ENCODE peak calls at places on chromosome 20, in five cellular contexts. X is astrocyte, P is cardiac muscle cell, R is HFF-Myc, L is GM12865. O is an unnamed sample.

GRCh38 chr20:37941332-37941731 is 38.4 kb downstream of the VSTM2L start:
- DNase-seq in P (peak), R (no peak), L (no peak), X (no peak), O (no peak)

GRCh38 chr20:35953411-35954199 is 697 bp downstream of the SCAND1 start:
- DNase-seq in L (peak), X (peak), R (no peak), P (peak), O (no peak)

GRCh38 chr20:62141397-62142251 is 1.6 kb downstream of the PSMA7 start:
- DNase-seq in L (peak), R (no peak), P (peak), X (no peak), O (no peak)

GRCh38 chr20:44188752-44189151 is 1.8 kb upstream of the JPH2 start:
- DNase-seq in R (no peak), L (no peak), X (no peak), P (no peak), O (no peak)

GRCh38 chr20:1185781-1186334 is 1.1 kb upstream of the TMEM74B start:
- DNase-seq in P (peak), R (no peak), L (peak), X (peak), O (no peak)

GRCh38 chr20:47774081-47774777 is 11.1 kb downstream of the SULF2 start:
- DNase-seq in L (no peak), X (no peak), P (peak), R (no peak), O (no peak)

GRCh38 chr20:43191946-43192847 is 2.5 kb upstream of the PTPRT start:
- DNase-seq in X (no peak), R (no peak), P (peak), L (peak), O (no peak)

GRCh38 chr20:23157741-23158140 is 71.6 kb upstream of the CD93 start:
- DNase-seq in L (no peak), R (no peak), X (peak), P (no peak), O (no peak)

GRCh38 chr20:40663991-40664880 is 24.8 kb downstream of the MAFB start:
- DNase-seq in L (no peak), X (no peak), P (no peak), R (no peak), O (no peak)

GRCh38 chr20:40945189-40945588 is 83.4 kb upstream of the TOP1 start:
- DNase-seq in R (no peak), P (no peak), X (no peak), L (no peak), O (no peak)

GRCh38 chr20:31968299-31969126 is 562 bp downstream of the XKR7 start:
- DNase-seq in R (no peak), P (peak), L (peak), X (peak), O (no peak)

GRCh38 chr20:40694246-40694645 is 5.2 kb upstream of the MAFB start:
- DNase-seq in L (no peak), X (no peak), R (no peak), P (no peak), O (no peak)

GRCh38 chr20:1809611-1810510 is 85.3 kb upstream of the SIRPA start:
- DNase-seq in L (no peak), R (no peak), P (no peak), X (peak), O (no peak)

GRCh38 chr20:38094968-38095689 is 61.6 kb downstream of the RPRD1B start:
- DNase-seq in X (no peak), R (no peak), L (peak), P (no peak), O (no peak)

GRCh38 chr20:4371623-4372246 is 350.0 kb upstream of the PRND start:
- DNase-seq in X (no peak), R (no peak), P (no peak), L (no peak), O (no peak)

GRCh38 chr20:418858-419365 is 10.8 kb downstream of the RBCK1 start:
- DNase-seq in L (no peak), P (no peak), R (no peak), X (no peak), O (no peak)

GRCh38 chr20:13101701-13102100 is 92.9 kb downstream of the SPTLC3 start:
- DNase-seq in P (no peak), X (peak), L (no peak), R (no peak), O (no peak)

GRCh38 chr20:16821211-16822089 is 73.3 kb downstream of the OTOR start:
- DNase-seq in P (peak), R (peak), X (peak), L (peak), O (no peak)

GRCh38 chr20:35325385-35325784 is 33.2 kb upstream of the FAM83C start:
- DNase-seq in X (no peak), P (no peak), L (no peak), R (no peak), O (no peak)

GRCh38 chr20:45368221-45368980 is 5.4 kb downstream of the SYS1 start:
- DNase-seq in X (no peak), R (no peak), P (no peak), L (peak), O (no peak)

GRCh38 chr20:11158146-11158545 is 484.3 kb upstream of the JAG1 start:
- DNase-seq in X (no peak), R (no peak), P (no peak), L (no peak), O (no peak)

GRCh38 chr20:31560094-31560899 is 44.8 kb upstream of the ID1 start:
- DNase-seq in L (peak), P (peak), R (no peak), X (peak), O (no peak)

GRCh38 chr20:39381598-39381997 is 419.5 kb downstream of the DHX35 start:
- DNase-seq in R (no peak), L (no peak), P (no peak), X (no peak), O (no peak)

GRCh38 chr20:24751551-24751950 is 197.5 kb upstream of the CST7 start:
- DNase-seq in X (no peak), P (no peak), R (no peak), L (no peak), O (no peak)

GRCh38 chr20:18719426-18719825 is 94.2 kb upstream of the SCP2D1 start:
- DNase-seq in P (no peak), L (no peak), R (no peak), X (peak), O (peak)

GRCh38 chr20:44683263-44684046 is 31.7 kb upstream of the CCN5 start:
- DNase-seq in P (peak), X (no peak), R (no peak), L (peak), O (no peak)

GRCh38 chr20:57350086-57350710 is 857 bp upstream of the RAE1 start:
- DNase-seq in X (peak), L (no peak), P (no peak), R (no peak), O (no peak)

GRCh38 chr20:57347393-57347792 is 3.7 kb upstream of the RAE1 start:
- DNase-seq in R (no peak), P (no peak), X (no peak), L (no peak), O (no peak)

GRCh38 chr20:57351042-57351783 is at the start of gene RAE1:
- DNase-seq in P (peak), R (peak), L (peak), X (peak), O (peak)

GRCh38 chr20:57346477-57346876 is 4.6 kb upstream of the RAE1 start:
- DNase-seq in R (peak), X (peak), P (peak), L (peak), O (peak)

DNA sequence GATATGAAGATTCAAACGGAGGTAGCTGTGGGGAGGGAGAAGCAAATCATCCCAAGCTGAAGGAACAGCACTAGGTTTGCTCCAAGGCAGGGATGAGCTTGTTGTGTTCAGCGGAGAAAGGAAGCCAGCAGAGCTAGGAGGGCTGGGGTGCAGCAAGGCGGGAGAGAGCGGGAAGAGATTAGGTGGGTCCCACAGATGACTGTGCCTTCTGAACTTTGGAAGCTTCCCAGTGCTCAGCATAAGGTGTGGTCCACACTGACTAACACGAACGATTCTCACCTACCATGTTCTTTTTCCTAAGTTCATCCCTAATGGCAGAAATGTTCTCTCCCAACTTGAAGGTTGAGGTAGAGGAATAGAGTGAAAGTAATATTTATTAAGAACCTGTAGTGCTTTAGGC is 1.2 kb downstream of the RAE1 start:
- DNase-seq in P (no peak), L (no peak), X (no peak), R (no peak), O (no peak)
- H3K4me3 ChIP-seq in P (peak), L (peak), X (peak), R (peak), O (peak)

GRCh38 chr20:6829510-6830116 is 62.1 kb downstream of the BMP2 start:
- DNase-seq in X (no peak), L (peak), P (no peak), R (no peak), O (no peak)
- TF ChIP-seq CTCF in X (peak), L (no peak), P (peak), R (peak), O (no peak)

DNA sequence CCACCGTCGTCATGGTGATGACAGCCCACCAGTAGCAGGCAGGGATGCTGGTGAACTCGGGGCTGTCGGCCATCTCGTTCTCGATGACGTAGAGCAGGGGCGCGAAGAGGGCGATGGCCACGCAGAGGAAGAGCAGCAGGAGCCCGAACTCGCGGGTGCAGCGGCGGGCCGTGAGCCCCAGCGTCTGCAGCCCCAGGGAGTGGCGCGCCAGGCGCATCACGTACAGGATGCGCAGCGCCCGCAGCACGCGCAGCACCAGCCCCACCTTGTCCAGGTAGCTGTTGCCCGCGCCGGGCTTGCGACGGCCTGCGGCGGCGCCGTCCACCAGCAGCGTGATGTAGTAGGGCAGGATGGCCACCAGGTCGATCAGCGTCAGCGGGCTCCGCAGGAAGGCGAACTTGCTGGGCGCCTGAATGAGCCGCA is 18.6 kb downstream of the KCNG1 start:
- DNase-seq in L (no peak), R (no peak), X (no peak), P (no peak), O (no peak)
- H3K4me3 ChIP-seq in L (no peak), R (no peak), X (no peak), P (no peak), O (no peak)

DNA sequence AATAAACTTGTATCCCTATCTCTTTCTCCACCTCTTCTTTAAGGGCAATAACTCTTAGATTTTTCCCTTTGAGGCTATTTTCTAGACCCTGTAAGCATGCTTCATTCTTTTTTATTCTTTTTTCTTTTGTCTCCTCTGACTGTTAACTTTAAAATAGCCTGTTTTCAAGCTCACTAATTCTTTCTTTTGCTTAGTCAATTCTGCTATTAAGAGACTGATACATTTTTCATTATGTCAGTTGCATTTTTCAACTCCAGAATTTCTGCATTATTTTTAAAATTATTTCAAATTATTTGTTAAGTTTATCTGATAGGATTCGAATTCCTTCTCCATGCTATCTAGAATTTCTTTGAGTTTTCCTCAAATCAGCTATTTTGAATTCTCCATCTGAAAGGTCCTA is 84.0 kb downstream of the CFAP61 start:
- DNase-seq in P (no peak), L (no peak), R (no peak), X (no peak), O (no peak)
- TF ChIP-seq CTCF in P (no peak), L (no peak), R (no peak), X (no peak), O (no peak)

GRCh38 chr20:3068986-3069900 is 2.2 kb upstream of the OXT start:
- DNase-seq in P (no peak), R (no peak), X (no peak), L (peak), O (no peak)

GRCh38 chr20:3072530-3073250 is 1.3 kb downstream of the OXT start:
- DNase-seq in X (no peak), R (no peak), P (no peak), L (no peak), O (no peak)

GRCh38 chr20:3071610-3072529 is at the start of gene OXT:
- DNase-seq in P (no peak), X (no peak), R (no peak), L (no peak), O (no peak)

GRCh38 chr20:3068075-3068474 is 3.3 kb upstream of the OXT start:
- DNase-seq in R (no peak), P (no peak), L (peak), X (no peak), O (no peak)

DNA sequence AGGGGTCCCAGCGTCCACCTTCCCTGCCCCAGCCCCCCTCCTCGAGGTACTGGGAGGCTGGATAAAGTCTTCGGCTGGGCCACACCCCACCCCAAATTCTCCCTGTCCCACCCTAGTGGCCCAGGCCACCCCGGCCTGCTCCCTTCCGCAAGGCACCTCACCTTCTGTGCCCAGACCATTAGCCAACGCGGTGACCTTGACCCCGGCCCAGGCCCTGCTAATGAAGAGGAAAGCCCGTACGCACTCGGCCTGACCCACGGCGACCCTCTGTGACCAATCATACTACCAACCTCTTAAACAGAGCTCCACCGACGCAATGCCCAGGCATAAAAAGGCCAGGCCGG is 182 bp upstream of the OXT start:
- DNase-seq in L (no peak), R (no peak), P (no peak), X (no peak), O (no peak)
- H3K4me3 ChIP-seq in L (no peak), R (no peak), P (no peak), X (no peak), O (peak)

DNA sequence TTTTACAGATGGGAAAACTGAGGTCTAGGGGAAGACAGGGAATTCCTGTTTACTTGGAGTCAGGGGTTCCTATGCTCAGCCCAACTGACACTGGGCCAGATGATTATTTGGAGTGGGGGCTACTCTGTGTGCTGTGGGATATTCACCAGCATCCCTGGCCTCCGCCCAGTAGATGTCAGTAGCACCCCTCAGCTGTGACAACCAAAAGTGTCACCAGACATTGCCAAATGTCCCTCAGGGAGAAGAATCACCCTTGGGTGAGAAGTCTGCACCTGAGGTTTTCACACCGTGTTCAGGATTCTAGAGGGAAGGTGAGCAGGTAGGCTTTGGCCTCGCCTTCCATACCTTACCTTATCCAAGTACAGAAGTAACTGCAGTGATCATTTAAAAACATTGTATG is 27.6 kb downstream of the CDH26 start:
- DNase-seq in R (no peak), P (no peak), X (no peak), L (no peak), O (no peak)
- TF ChIP-seq CTCF in R (peak), P (no peak), X (no peak), L (peak), O (no peak)

DNA sequence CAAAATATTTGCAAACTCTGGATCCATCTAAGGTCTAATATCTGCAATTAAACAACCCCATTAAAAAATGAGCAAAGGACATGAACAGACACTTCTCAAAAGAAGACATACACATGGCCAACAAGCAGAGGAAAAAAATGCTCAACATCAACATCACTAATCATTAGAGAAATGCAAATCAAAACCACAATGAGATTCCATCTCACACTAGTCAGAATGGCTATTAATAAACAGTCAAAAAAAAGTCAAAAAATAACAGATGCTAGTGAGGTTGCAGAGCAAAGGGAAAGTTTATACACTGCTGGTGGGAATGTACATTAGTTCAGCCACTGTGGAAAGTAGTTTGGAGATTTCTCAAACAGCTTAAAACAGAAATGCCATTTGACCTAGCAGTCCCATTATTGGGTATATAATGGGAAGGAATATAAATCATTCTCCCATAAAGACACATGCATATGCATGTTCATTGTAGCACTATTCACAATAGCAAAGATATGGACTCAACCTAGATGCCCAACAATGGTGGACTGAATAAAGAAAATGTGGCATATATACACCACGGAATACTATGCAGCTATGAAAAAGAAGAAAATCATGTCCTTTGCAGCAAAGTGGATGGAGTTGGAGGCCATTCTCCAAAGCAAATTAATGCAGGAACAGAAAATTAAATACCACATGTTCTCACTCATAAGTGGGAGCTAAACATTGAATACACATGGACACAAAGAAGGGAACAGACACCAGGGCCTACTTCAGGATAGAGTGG is 9.1 kb downstream of the ZNFX1 start:
- DNase-seq in L (peak), P (no peak), R (no peak), X (peak), O (no peak)
- H3K4me3 ChIP-seq in L (peak), P (no peak), R (peak), X (no peak), O (no peak)

DNA sequence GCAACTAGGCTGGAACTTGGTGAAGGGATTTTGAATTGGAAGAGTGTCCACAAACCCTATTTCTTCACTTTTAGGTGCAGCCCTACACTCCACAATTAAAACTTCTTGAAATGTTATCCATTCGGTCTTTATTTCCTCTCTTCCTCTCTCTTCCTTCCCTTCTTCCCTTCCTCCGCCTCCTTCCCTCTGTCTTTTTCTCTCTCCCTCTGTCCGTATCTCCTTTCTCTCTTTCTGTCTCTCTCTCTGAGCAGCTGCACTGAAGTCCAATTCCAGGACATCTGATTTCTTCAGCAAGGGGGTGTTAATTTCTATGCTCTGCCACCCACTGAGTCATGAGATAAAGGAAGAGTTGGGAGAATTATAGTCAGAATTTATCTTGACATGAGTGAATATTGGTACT is 84.4 kb downstream of the BCAS1 start:
- DNase-seq in R (no peak), X (no peak), P (no peak), L (no peak), O (no peak)
- TF ChIP-seq CTCF in R (no peak), X (no peak), P (no peak), L (no peak), O (no peak)